ENCODE peak calls at places on chromosomes 1 and 21, in ten cellular contexts. One of them, this sample, is unnamed. For H3K4me1, the result is how much of the 10 kb centered on the place peaks cover.

GRCh38 chr1:19284881-19285280 is 3.7 kb downstream of the AKR7A3 start:
- DNase-seq in Panc1: no peak
- DNase-seq in H9: no peak
- DNase-seq in ascending aorta: no peak
- DNase-seq in transverse colon: no peak
- DNase-seq in fibroblast of lung: no peak
- DNase-seq in adipocyte: no peak
- DNase-seq in kidney: no peak
- DNase-seq in endothelial cell of umbilical vein: no peak
- DNase-seq in neuronal stem cell: no peak
- DNase-seq in this sample: no peak

GRCh38 chr21:39381009-39381408 is 32.1 kb upstream of the HMGN1 start:
- DNase-seq in transverse colon: no peak
- DNase-seq in fibroblast of lung: no peak
- DNase-seq in Panc1: no peak
- DNase-seq in H9: no peak
- DNase-seq in adipocyte: peak
- DNase-seq in kidney: no peak
- DNase-seq in neuronal stem cell: no peak
- DNase-seq in endothelial cell of umbilical vein: no peak
- DNase-seq in ascending aorta: no peak
- DNase-seq in this sample: no peak

GRCh38 chr1:115323366-115324004 is 14.6 kb downstream of the NGF start:
- DNase-seq in transverse colon: no peak
- DNase-seq in Panc1: peak
- DNase-seq in kidney: no peak
- DNase-seq in neuronal stem cell: no peak
- DNase-seq in H9: no peak
- DNase-seq in endothelial cell of umbilical vein: no peak
- DNase-seq in adipocyte: peak
- DNase-seq in ascending aorta: no peak
- DNase-seq in fibroblast of lung: peak
- DNase-seq in this sample: no peak

GRCh38 chr1:43140010-43140409 is 32.1 kb downstream of the EBNA1BP2 start:
- DNase-seq in neuronal stem cell: no peak
- DNase-seq in adipocyte: no peak
- DNase-seq in fibroblast of lung: no peak
- DNase-seq in endothelial cell of umbilical vein: no peak
- DNase-seq in Panc1: no peak
- DNase-seq in transverse colon: no peak
- DNase-seq in ascending aorta: no peak
- DNase-seq in H9: no peak
- DNase-seq in kidney: no peak
- DNase-seq in this sample: no peak

GRCh38 chr1:111110197-111110899 is 29.5 kb downstream of the DRAM2 start:
- DNase-seq in endothelial cell of umbilical vein: no peak
- DNase-seq in fibroblast of lung: no peak
- DNase-seq in Panc1: no peak
- DNase-seq in H9: no peak
- DNase-seq in kidney: no peak
- DNase-seq in ascending aorta: no peak
- DNase-seq in transverse colon: no peak
- DNase-seq in adipocyte: peak
- DNase-seq in neuronal stem cell: no peak
- DNase-seq in this sample: no peak

GRCh38 chr1:2210084-2210653 is 15.6 kb upstream of the FAAP20 start:
- DNase-seq in ascending aorta: no peak
- DNase-seq in H9: no peak
- DNase-seq in neuronal stem cell: no peak
- DNase-seq in transverse colon: no peak
- DNase-seq in kidney: peak
- DNase-seq in fibroblast of lung: no peak
- DNase-seq in endothelial cell of umbilical vein: no peak
- DNase-seq in Panc1: no peak
- DNase-seq in adipocyte: no peak
- DNase-seq in this sample: no peak

GRCh38 chr1:246798606-246799496 is 74.6 kb downstream of the SCCPDH start:
- DNase-seq in kidney: peak
- DNase-seq in H9: no peak
- DNase-seq in Panc1: no peak
- DNase-seq in neuronal stem cell: no peak
- DNase-seq in endothelial cell of umbilical vein: no peak
- DNase-seq in adipocyte: no peak
- DNase-seq in ascending aorta: no peak
- DNase-seq in fibroblast of lung: no peak
- DNase-seq in transverse colon: no peak
- DNase-seq in this sample: no peak

GRCh38 chr1:57410532-57410931 is 13.3 kb downstream of the DAB1 start:
- DNase-seq in kidney: no peak
- DNase-seq in endothelial cell of umbilical vein: no peak
- DNase-seq in H9: no peak
- DNase-seq in adipocyte: no peak
- DNase-seq in Panc1: no peak
- DNase-seq in neuronal stem cell: no peak
- DNase-seq in fibroblast of lung: no peak
- DNase-seq in ascending aorta: no peak
- DNase-seq in transverse colon: no peak
- DNase-seq in this sample: no peak

GRCh38 chr21:44364151-44365053 is 11.0 kb downstream of the TRPM2 start:
- DNase-seq in endothelial cell of umbilical vein: no peak
- DNase-seq in adipocyte: no peak
- DNase-seq in ascending aorta: no peak
- DNase-seq in transverse colon: no peak
- DNase-seq in kidney: peak
- DNase-seq in neuronal stem cell: no peak
- DNase-seq in fibroblast of lung: no peak
- DNase-seq in Panc1: no peak
- DNase-seq in H9: peak
- DNase-seq in this sample: no peak

GRCh38 chr1:220710333-220710732 is 20.2 kb downstream of the C1orf115 start:
- DNase-seq in fibroblast of lung: no peak
- DNase-seq in neuronal stem cell: no peak
- DNase-seq in transverse colon: no peak
- DNase-seq in H9: no peak
- DNase-seq in ascending aorta: no peak
- DNase-seq in Panc1: no peak
- DNase-seq in kidney: no peak
- DNase-seq in endothelial cell of umbilical vein: no peak
- DNase-seq in adipocyte: no peak
- DNase-seq in this sample: no peak
- H3K4me1 ChIP-seq in fibroblast of lung: under half
- H3K4me1 ChIP-seq in neuronal stem cell: under half
- H3K4me1 ChIP-seq in transverse colon: under half
- H3K4me1 ChIP-seq in H9: under half
- H3K4me1 ChIP-seq in ascending aorta: under half
- H3K4me1 ChIP-seq in Panc1: under half
- H3K4me1 ChIP-seq in kidney: under half
- H3K4me1 ChIP-seq in endothelial cell of umbilical vein: under half
- H3K4me1 ChIP-seq in adipocyte: under half
- H3K4me1 ChIP-seq in this sample: under half

DNA sequence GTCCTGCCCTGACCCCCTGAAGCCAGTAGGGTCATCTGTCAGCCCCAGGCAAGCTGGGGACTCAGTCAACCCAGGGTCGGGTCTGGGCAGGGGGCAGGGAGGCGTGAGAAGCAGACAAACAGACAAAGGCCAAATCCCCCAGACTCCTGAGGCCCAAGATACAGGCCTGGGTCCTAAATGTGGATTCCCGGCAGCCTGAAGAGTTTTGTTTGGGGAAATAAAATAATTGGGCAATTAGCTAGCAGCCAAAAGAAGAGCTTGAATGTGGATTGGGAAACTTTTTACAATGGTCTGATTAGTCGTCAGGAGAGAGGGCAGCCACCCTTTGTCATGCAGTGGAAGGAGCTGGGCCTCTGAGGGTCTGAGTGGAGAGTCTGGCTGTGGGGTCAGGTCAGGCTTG is 4.5 kb upstream of the LEFTY2 start:
- DNase-seq in neuronal stem cell: peak
- DNase-seq in fibroblast of lung: no peak
- DNase-seq in Panc1: no peak
- DNase-seq in transverse colon: no peak
- DNase-seq in H9: peak
- DNase-seq in endothelial cell of umbilical vein: no peak
- DNase-seq in ascending aorta: no peak
- DNase-seq in kidney: peak
- DNase-seq in adipocyte: no peak
- DNase-seq in this sample: no peak
- H3K4me1 ChIP-seq in neuronal stem cell: under half
- H3K4me1 ChIP-seq in fibroblast of lung: under half
- H3K4me1 ChIP-seq in Panc1: under half
- H3K4me1 ChIP-seq in transverse colon: under half
- H3K4me1 ChIP-seq in H9: under half
- H3K4me1 ChIP-seq in endothelial cell of umbilical vein: under half
- H3K4me1 ChIP-seq in ascending aorta: under half
- H3K4me1 ChIP-seq in kidney: under half
- H3K4me1 ChIP-seq in adipocyte: under half
- H3K4me1 ChIP-seq in this sample: under half

DNA sequence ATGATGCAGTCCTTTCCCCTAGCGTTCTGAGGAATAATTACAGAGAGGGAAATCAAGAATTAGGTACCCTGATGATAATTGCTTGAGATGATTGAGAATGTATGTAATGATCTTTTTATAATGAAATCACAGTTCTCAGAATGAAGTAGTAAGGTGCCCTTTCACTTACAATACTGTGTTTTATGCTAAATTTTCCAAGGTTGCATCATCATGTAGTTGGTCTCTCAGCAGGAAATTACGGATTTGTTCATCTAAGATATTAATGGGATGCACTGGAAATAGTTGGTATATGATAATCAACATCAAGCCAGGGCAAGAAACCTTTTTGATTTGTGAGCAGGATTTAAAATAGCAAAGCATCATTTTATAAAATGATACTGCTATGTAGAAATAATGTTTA is 34.1 kb downstream of the AGT start:
- DNase-seq in adipocyte: no peak
- DNase-seq in endothelial cell of umbilical vein: no peak
- DNase-seq in ascending aorta: no peak
- DNase-seq in fibroblast of lung: no peak
- DNase-seq in kidney: no peak
- DNase-seq in H9: no peak
- DNase-seq in transverse colon: no peak
- DNase-seq in neuronal stem cell: no peak
- DNase-seq in Panc1: no peak
- DNase-seq in this sample: no peak
- H3K4me1 ChIP-seq in adipocyte: under half
- H3K4me1 ChIP-seq in endothelial cell of umbilical vein: under half
- H3K4me1 ChIP-seq in ascending aorta: under half
- H3K4me1 ChIP-seq in fibroblast of lung: under half
- H3K4me1 ChIP-seq in kidney: under half
- H3K4me1 ChIP-seq in H9: under half
- H3K4me1 ChIP-seq in transverse colon: under half
- H3K4me1 ChIP-seq in neuronal stem cell: under half
- H3K4me1 ChIP-seq in Panc1: under half
- H3K4me1 ChIP-seq in this sample: under half

GRCh38 chr1:7300893-7301292 is 470.2 kb upstream of the VAMP3 start:
- DNase-seq in kidney: no peak
- DNase-seq in adipocyte: peak
- DNase-seq in endothelial cell of umbilical vein: peak
- DNase-seq in H9: no peak
- DNase-seq in neuronal stem cell: no peak
- DNase-seq in transverse colon: peak
- DNase-seq in ascending aorta: no peak
- DNase-seq in Panc1: peak
- DNase-seq in fibroblast of lung: peak
- DNase-seq in this sample: no peak
- H3K4me1 ChIP-seq in kidney: under half
- H3K4me1 ChIP-seq in adipocyte: under half
- H3K4me1 ChIP-seq in endothelial cell of umbilical vein: under half
- H3K4me1 ChIP-seq in H9: under half
- H3K4me1 ChIP-seq in neuronal stem cell: under half
- H3K4me1 ChIP-seq in transverse colon: under half
- H3K4me1 ChIP-seq in ascending aorta: under half
- H3K4me1 ChIP-seq in Panc1: under half
- H3K4me1 ChIP-seq in fibroblast of lung: under half
- H3K4me1 ChIP-seq in this sample: under half

GRCh38 chr1:226371049-226371694 is 36.7 kb downstream of the PARP1 start:
- DNase-seq in Panc1: no peak
- DNase-seq in endothelial cell of umbilical vein: no peak
- DNase-seq in kidney: no peak
- DNase-seq in adipocyte: no peak
- DNase-seq in fibroblast of lung: no peak
- DNase-seq in neuronal stem cell: no peak
- DNase-seq in H9: no peak
- DNase-seq in transverse colon: no peak
- DNase-seq in ascending aorta: no peak
- DNase-seq in this sample: no peak
- H3K4me1 ChIP-seq in Panc1: under half
- H3K4me1 ChIP-seq in endothelial cell of umbilical vein: under half
- H3K4me1 ChIP-seq in kidney: under half
- H3K4me1 ChIP-seq in adipocyte: under half
- H3K4me1 ChIP-seq in fibroblast of lung: under half
- H3K4me1 ChIP-seq in neuronal stem cell: under half
- H3K4me1 ChIP-seq in H9: under half
- H3K4me1 ChIP-seq in transverse colon: under half
- H3K4me1 ChIP-seq in ascending aorta: under half
- H3K4me1 ChIP-seq in this sample: under half

DNA sequence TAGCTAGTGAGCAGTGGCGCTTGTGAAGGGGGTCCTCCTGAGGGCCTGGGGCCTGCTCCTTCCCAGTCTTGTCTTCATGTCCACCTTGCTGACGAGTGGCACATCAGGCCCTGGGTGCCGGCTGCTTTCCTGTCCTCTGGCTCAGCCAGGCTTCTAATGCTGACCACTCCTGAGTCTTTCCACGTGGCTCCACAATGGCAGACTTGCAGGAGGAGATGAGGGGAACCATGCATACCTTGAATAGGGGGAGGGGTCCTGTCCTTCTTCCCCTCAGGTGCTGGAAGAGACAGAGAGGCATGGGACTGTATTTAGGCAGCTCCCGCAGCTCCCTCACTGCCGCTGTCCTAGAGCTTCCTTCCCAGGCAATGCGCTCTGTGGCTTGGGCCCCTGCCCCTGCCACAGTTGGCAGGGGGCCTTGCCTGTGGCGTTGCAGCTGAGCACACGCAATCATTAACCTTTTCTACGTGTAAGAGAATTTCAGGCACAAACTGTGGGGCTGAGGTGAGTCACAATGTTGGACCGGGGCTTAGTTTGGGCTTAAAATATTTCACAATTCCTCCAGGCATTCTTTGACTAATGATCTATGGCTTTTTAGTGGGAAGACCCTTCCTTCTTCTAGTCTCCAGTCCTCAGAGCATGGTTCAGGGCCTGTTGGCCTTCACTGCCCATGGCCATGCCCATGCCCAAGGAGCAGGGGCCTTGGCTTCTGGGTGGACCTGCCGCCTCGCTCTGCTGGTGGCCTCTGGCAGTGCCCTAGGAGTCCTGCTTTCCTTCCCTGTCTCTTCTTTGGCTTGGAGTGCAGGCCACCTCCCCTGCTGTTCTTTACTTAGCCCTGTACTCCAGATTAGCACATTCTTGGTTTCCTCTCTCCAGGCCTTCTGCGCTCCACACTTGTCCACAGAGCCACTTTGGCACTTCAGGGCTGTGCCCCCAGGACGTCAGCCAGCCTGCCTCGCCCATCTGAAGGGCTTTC is 39.1 kb downstream of the MAPKAPK2 start:
- DNase-seq in adipocyte: peak
- DNase-seq in endothelial cell of umbilical vein: no peak
- DNase-seq in ascending aorta: no peak
- DNase-seq in kidney: peak
- DNase-seq in Panc1: no peak
- DNase-seq in neuronal stem cell: no peak
- DNase-seq in transverse colon: no peak
- DNase-seq in H9: no peak
- DNase-seq in fibroblast of lung: peak
- DNase-seq in this sample: no peak
- H3K4me1 ChIP-seq in adipocyte: half or more
- H3K4me1 ChIP-seq in endothelial cell of umbilical vein: under half
- H3K4me1 ChIP-seq in ascending aorta: under half
- H3K4me1 ChIP-seq in kidney: under half
- H3K4me1 ChIP-seq in Panc1: under half
- H3K4me1 ChIP-seq in neuronal stem cell: under half
- H3K4me1 ChIP-seq in transverse colon: under half
- H3K4me1 ChIP-seq in H9: under half
- H3K4me1 ChIP-seq in fibroblast of lung: under half
- H3K4me1 ChIP-seq in this sample: under half

GRCh38 chr1:167427843-167428242 is 90.5 kb downstream of the CD247 start:
- DNase-seq in transverse colon: no peak
- DNase-seq in kidney: no peak
- DNase-seq in Panc1: no peak
- DNase-seq in adipocyte: peak
- DNase-seq in ascending aorta: no peak
- DNase-seq in endothelial cell of umbilical vein: no peak
- DNase-seq in fibroblast of lung: no peak
- DNase-seq in neuronal stem cell: no peak
- DNase-seq in H9: no peak
- DNase-seq in this sample: no peak
- H3K4me1 ChIP-seq in transverse colon: under half
- H3K4me1 ChIP-seq in kidney: under half
- H3K4me1 ChIP-seq in Panc1: under half
- H3K4me1 ChIP-seq in adipocyte: under half
- H3K4me1 ChIP-seq in ascending aorta: under half
- H3K4me1 ChIP-seq in endothelial cell of umbilical vein: under half
- H3K4me1 ChIP-seq in fibroblast of lung: under half
- H3K4me1 ChIP-seq in neuronal stem cell: under half
- H3K4me1 ChIP-seq in H9: under half
- H3K4me1 ChIP-seq in this sample: half or more

This sample was measured in esophagus squamous epithelium.